ENCODE peak calls at places on chromosomes 3 and 15, in five cellular contexts. One of them, this sample, is unnamed.

GRCh38 chr3:45993421-45994027 is 2.1 kb downstream of the FYCO1 start:
- DNase-seq in foreskin fibroblast: no peak
- DNase-seq in IMR-90: no peak
- DNase-seq in left lung: no peak
- DNase-seq in choroid plexus epithelial cell: no peak
- DNase-seq in this sample: no peak

GRCh38 chr3:190533511-190534282 is 19.8 kb downstream of the IL1RAP start:
- DNase-seq in foreskin fibroblast: peak
- DNase-seq in IMR-90: peak
- DNase-seq in left lung: peak
- DNase-seq in choroid plexus epithelial cell: peak
- DNase-seq in this sample: no peak

GRCh38 chr15:60591491-60592385 is 112.8 kb upstream of the ICE2 start:
- DNase-seq in foreskin fibroblast: peak
- DNase-seq in IMR-90: no peak
- DNase-seq in left lung: peak
- DNase-seq in choroid plexus epithelial cell: no peak
- DNase-seq in this sample: peak

GRCh38 chr3:174330303-174330702 is 528.8 kb upstream of the NAALADL2 start:
- DNase-seq in foreskin fibroblast: peak
- DNase-seq in IMR-90: peak
- DNase-seq in left lung: no peak
- DNase-seq in choroid plexus epithelial cell: peak
- DNase-seq in this sample: no peak

GRCh38 chr3:48432411-48433371 is 2.8 kb upstream of the PLXNB1 start:
- DNase-seq in foreskin fibroblast: no peak
- DNase-seq in IMR-90: peak
- DNase-seq in left lung: no peak
- DNase-seq in choroid plexus epithelial cell: peak
- DNase-seq in this sample: no peak

GRCh38 chr3:63993653-63994079 is 29.6 kb downstream of the PSMD6 start:
- DNase-seq in foreskin fibroblast: peak
- DNase-seq in IMR-90: peak
- DNase-seq in left lung: peak
- DNase-seq in choroid plexus epithelial cell: peak
- DNase-seq in this sample: peak

GRCh38 chr15:28017423-28017924 is 81.6 kb downstream of the OCA2 start:
- DNase-seq in foreskin fibroblast: no peak
- DNase-seq in IMR-90: no peak
- DNase-seq in left lung: peak
- DNase-seq in choroid plexus epithelial cell: no peak
- DNase-seq in this sample: no peak

GRCh38 chr3:141050576-141050912 is 603 bp upstream of the SPSB4 start:
- DNase-seq in foreskin fibroblast: no peak
- DNase-seq in IMR-90: no peak
- DNase-seq in left lung: no peak
- DNase-seq in choroid plexus epithelial cell: no peak
- DNase-seq in this sample: no peak

GRCh38 chr3:29285356-29286070 is 4.6 kb downstream of the RBMS3 start:
- DNase-seq in foreskin fibroblast: no peak
- DNase-seq in IMR-90: peak
- DNase-seq in left lung: no peak
- DNase-seq in choroid plexus epithelial cell: peak
- DNase-seq in this sample: no peak

GRCh38 chr3:58575986-58576652 is 1.1 kb downstream of the FAM107A start:
- DNase-seq in foreskin fibroblast: no peak
- DNase-seq in IMR-90: no peak
- DNase-seq in left lung: no peak
- DNase-seq in choroid plexus epithelial cell: no peak
- DNase-seq in this sample: no peak

GRCh38 chr15:74866090-74866489 is 7.1 kb downstream of the SCAMP2 start:
- DNase-seq in foreskin fibroblast: peak
- DNase-seq in IMR-90: peak
- DNase-seq in left lung: no peak
- DNase-seq in choroid plexus epithelial cell: peak
- DNase-seq in this sample: no peak

GRCh38 chr3:34947849-34948248 is 691.5 kb upstream of the ARPP21 start:
- DNase-seq in foreskin fibroblast: no peak
- DNase-seq in IMR-90: no peak
- DNase-seq in left lung: no peak
- DNase-seq in choroid plexus epithelial cell: peak
- DNase-seq in this sample: no peak

DNA sequence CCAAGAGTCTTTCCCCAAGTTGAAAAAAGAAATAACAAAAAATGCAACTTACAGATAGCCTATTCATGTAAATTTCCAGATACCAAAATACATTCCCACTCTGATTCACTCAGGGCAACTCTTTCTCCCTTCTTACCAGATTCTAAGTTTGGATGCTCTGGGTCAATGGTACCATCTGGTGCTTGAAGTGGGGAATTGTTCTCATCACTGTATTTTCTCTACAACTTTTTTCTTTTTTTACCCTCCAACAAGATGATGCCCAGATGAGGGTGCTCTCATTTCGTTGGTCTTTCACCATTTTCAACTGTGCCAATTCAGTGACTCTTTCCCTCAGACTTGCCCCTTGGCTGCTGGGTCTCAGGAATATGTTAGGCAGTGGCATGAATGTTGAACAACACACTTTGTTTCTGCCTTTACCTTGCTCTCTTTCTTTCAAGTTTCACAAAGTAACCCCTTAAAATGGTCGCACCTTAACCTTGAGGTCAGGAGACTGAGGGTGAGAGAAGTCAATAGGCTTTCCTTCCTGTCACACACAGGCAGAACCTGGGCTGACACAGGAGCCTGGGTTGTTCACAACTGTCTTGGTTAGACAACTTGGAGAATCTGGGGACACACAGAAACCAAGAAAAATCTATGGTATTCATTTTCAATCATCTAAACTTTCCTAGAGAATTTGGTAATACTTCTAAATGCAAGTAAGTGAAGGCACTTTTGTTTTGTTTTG is 330.7 kb upstream of the SLCO3A1 start:
- DNase-seq in foreskin fibroblast: peak
- DNase-seq in IMR-90: peak
- DNase-seq in left lung: no peak
- DNase-seq in choroid plexus epithelial cell: no peak
- DNase-seq in this sample: no peak
- TF ChIP-seq CTCF in foreskin fibroblast: peak
- TF ChIP-seq CTCF in IMR-90: peak
- TF ChIP-seq CTCF in left lung: no peak
- TF ChIP-seq CTCF in choroid plexus epithelial cell: no peak
- TF ChIP-seq CTCF in this sample: peak

DNA sequence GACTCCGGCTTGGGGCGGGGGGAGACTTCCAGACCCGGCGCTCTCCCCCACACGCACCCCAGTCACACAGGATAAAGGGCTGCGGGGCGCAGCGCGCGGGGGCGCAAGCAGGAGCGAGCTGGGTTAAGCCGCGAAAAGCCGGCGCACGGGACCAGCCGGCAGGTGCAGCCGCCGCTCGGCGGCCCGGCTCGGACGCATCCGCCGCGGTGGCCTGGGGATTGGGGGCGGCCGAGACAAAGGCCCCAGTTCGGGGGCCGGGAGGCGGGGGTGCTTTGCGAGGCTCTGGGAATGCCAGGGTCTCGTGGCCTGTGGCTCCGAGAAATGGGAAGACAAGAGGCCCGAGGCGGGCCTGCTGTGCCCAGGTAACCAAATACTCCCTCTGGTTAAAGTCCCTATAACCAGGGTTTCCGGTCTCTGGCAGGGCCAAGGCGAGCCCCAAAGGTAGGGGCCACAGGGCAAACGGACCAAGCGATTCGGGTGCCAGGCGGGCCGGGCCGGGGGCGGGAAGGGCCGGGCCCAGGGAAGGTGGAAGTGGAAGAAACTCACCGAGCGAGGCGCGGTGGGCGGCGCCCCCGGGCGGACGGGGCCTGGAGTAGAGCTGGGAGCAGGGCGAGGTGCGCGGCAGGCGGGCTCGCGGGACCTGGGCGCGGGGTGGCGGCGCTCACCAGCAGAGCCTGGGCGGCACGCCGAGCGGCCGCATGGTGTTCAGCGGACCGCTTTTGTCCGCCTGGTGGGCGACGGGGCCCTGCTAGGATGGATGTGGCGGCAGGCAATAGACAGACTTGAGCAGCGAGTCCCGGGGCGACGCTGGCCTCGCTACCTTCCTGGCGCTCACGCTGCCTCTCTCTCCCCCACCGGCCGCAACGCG is at the start of gene GATA2:
- DNase-seq in foreskin fibroblast: no peak
- DNase-seq in IMR-90: no peak
- DNase-seq in left lung: peak
- DNase-seq in choroid plexus epithelial cell: no peak
- DNase-seq in this sample: no peak
- TF ChIP-seq CTCF in foreskin fibroblast: no peak
- TF ChIP-seq CTCF in IMR-90: no peak
- TF ChIP-seq CTCF in left lung: no peak
- TF ChIP-seq CTCF in choroid plexus epithelial cell: no peak
- TF ChIP-seq CTCF in this sample: peak

GRCh38 chr15:100973351-100974034 is 54.3 kb downstream of the LRRK1 start:
- DNase-seq in foreskin fibroblast: no peak
- DNase-seq in IMR-90: no peak
- DNase-seq in left lung: peak
- DNase-seq in choroid plexus epithelial cell: no peak
- DNase-seq in this sample: peak
- TF ChIP-seq CTCF in foreskin fibroblast: no peak
- TF ChIP-seq CTCF in IMR-90: no peak
- TF ChIP-seq CTCF in left lung: no peak
- TF ChIP-seq CTCF in choroid plexus epithelial cell: no peak
- TF ChIP-seq CTCF in this sample: peak

DNA sequence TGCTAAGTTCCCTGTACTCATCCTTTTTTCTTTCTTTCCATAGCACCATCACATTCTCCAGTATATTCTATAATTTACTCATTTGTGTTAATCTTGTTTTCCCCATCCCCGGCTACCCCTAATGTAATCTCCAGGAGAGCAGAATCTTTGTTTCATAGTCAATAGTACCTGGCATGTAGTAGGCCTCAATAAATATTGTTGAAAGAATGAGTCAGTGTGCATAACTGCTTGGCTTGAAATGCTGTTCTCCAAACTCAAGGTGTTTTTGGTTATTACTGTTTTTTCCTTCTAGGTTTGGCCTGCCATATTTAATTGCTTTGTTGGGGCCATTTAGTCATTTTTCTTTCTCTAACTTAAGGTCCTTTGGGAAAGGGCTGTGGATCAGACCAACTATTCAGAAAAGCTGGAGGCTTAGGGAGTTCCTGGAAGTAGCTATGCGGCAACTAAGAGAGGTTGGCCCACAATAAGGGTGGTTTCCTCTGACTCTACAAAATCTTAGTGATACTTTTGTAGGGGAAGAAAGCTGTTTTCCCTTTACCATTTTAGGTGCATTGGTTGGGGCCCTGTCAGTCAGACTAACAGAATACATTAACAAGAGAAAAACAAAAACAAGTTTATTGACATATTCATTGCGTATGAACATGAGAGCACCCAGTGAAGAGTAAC is 28.4 kb downstream of the KAT2B start:
- DNase-seq in foreskin fibroblast: no peak
- DNase-seq in IMR-90: no peak
- DNase-seq in left lung: no peak
- DNase-seq in choroid plexus epithelial cell: no peak
- DNase-seq in this sample: no peak
- TF ChIP-seq CTCF in foreskin fibroblast: no peak
- TF ChIP-seq CTCF in IMR-90: no peak
- TF ChIP-seq CTCF in left lung: no peak
- TF ChIP-seq CTCF in choroid plexus epithelial cell: no peak
- TF ChIP-seq CTCF in this sample: no peak

GRCh38 chr3:20039082-20039764 is 1.0 kb upstream of the KAT2B start:
- DNase-seq in foreskin fibroblast: no peak
- DNase-seq in IMR-90: no peak
- DNase-seq in left lung: no peak
- DNase-seq in choroid plexus epithelial cell: no peak
- DNase-seq in this sample: no peak

GRCh38 chr3:20040476-20041196 is 390 bp downstream of the KAT2B start:
- DNase-seq in foreskin fibroblast: peak
- DNase-seq in IMR-90: peak
- DNase-seq in left lung: peak
- DNase-seq in choroid plexus epithelial cell: peak
- DNase-seq in this sample: peak

GRCh38 chr3:20038679-20039078 is 1.6 kb upstream of the KAT2B start:
- DNase-seq in foreskin fibroblast: no peak
- DNase-seq in IMR-90: no peak
- DNase-seq in left lung: no peak
- DNase-seq in choroid plexus epithelial cell: no peak
- DNase-seq in this sample: no peak

GRCh38 chr3:20041197-20041780 is 1.0 kb downstream of the KAT2B start:
- DNase-seq in foreskin fibroblast: peak
- DNase-seq in IMR-90: peak
- DNase-seq in left lung: peak
- DNase-seq in choroid plexus epithelial cell: peak
- DNase-seq in this sample: peak

GRCh38 chr3:20039765-20040475 is at the start of gene KAT2B:
- DNase-seq in foreskin fibroblast: peak
- DNase-seq in IMR-90: peak
- DNase-seq in left lung: peak
- DNase-seq in choroid plexus epithelial cell: peak
- DNase-seq in this sample: peak
- TF ChIP-seq CTCF in foreskin fibroblast: peak
- TF ChIP-seq CTCF in IMR-90: peak
- TF ChIP-seq CTCF in left lung: peak
- TF ChIP-seq CTCF in choroid plexus epithelial cell: peak
- TF ChIP-seq CTCF in this sample: peak

DNA sequence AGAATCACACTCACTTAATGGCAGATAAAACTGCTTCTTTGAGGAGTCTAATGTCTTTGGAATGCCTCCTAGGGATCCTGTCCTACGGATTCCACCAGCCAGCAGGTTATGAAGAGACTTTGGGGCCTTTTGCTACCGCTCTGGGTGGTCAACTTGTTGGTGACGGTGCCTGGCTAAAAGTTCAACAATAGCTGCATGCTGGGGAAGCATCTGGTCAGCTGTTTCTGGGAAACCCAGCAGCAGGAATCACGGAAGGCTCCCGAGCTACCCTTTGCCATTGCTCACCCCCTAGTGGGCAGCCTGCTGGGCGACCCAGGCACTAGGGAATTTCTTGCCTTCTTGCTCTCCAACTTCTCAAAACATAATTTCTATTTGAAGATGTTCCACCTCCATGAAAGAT is 263.3 kb downstream of the NEK10 start:
- DNase-seq in foreskin fibroblast: no peak
- DNase-seq in IMR-90: no peak
- DNase-seq in left lung: no peak
- DNase-seq in choroid plexus epithelial cell: peak
- DNase-seq in this sample: no peak
- TF ChIP-seq CTCF in foreskin fibroblast: no peak
- TF ChIP-seq CTCF in IMR-90: peak
- TF ChIP-seq CTCF in left lung: no peak
- TF ChIP-seq CTCF in choroid plexus epithelial cell: peak
- TF ChIP-seq CTCF in this sample: peak

DNA sequence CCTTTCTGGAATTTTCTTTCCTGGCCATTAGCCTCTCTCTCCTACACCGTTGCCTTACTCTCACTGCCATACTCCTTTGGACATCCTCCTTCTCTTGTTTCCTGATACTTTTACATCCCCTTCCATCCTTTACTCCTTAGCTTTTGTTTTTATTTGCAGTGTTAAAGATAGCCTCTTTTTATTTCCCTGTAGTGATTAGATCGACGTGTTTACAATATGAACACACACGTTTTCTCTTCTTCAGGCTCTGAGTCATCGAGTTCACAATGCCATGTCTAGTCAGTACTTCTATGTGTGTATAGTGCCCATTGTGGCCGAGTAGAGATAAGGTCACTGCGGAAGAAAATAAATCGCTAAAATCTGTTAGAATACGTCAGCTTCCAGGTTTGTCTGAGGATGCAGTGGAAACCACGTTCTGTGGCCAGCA is 208.5 kb downstream of the LPP start:
- DNase-seq in foreskin fibroblast: peak
- DNase-seq in IMR-90: peak
- DNase-seq in left lung: no peak
- DNase-seq in choroid plexus epithelial cell: peak
- DNase-seq in this sample: no peak
- TF ChIP-seq CTCF in foreskin fibroblast: no peak
- TF ChIP-seq CTCF in IMR-90: peak
- TF ChIP-seq CTCF in left lung: no peak
- TF ChIP-seq CTCF in choroid plexus epithelial cell: peak
- TF ChIP-seq CTCF in this sample: no peak

This sample was measured in progenitor cell of endocrine pancreas.